ENCODE peak calls at places on chromosomes 5 and 9, in five cellular contexts. Q is SK-N-SH; M is CD8-positive, alpha-beta T cell; A is vagina; H is endodermal cell. N is an unnamed sample.

GRCh38 chr5:163177971-163178370 is 259.4 kb upstream of the CCNG1 start:
- DNase-seq in Q (no peak), M (no peak), A (no peak), H (no peak), N (no peak)

GRCh38 chr9:37968228-37968672 is 64.3 kb upstream of the SLC25A51 start:
- DNase-seq in Q (no peak), M (no peak), A (no peak), H (no peak), N (no peak)

GRCh38 chr9:33202552-33203300 is 35.6 kb upstream of the B4GALT1 start:
- DNase-seq in Q (no peak), M (no peak), A (no peak), H (no peak), N (no peak)

GRCh38 chr5:138649316-138649720 is 74.1 kb upstream of the HSPA9 start:
- DNase-seq in Q (no peak), M (no peak), A (no peak), H (peak; percentile 80), N (no peak)

GRCh38 chr9:131049829-131050715 is 41.1 kb downstream of the LAMC3 start:
- DNase-seq in Q (no peak), M (no peak), A (no peak), H (no peak), N (no peak)

GRCh38 chr5:132426525-132427138 is 57.1 kb downstream of the SLC22A5 start:
- DNase-seq in Q (peak; percentile 67), M (peak; percentile 78), A (no peak), H (peak; percentile 87), N (peak; percentile 44)

GRCh38 chr5:67246108-67246507 is 49.5 kb upstream of the CD180 start:
- DNase-seq in Q (peak; percentile 34), M (no peak), A (no peak), H (no peak), N (peak; percentile 66)

GRCh38 chr9:95679874-95680273 is 163.1 kb upstream of the PTCH1 start:
- DNase-seq in Q (no peak), M (no peak), A (no peak), H (no peak), N (no peak)

GRCh38 chr9:134220311-134220710 is 55.9 kb upstream of the RNU6ATAC start:
- DNase-seq in Q (peak; percentile 12), M (no peak), A (no peak), H (no peak), N (no peak)

GRCh38 chr5:179264641-179265528 is 80.4 kb downstream of the ADAMTS2 start:
- DNase-seq in Q (peak; percentile 27), M (no peak), A (peak; percentile 79), H (peak; percentile 61), N (no peak)

GRCh38 chr5:125961150-125961549 is 462.1 kb upstream of the GRAMD2B start:
- DNase-seq in Q (no peak), M (no peak), A (no peak), H (no peak), N (no peak)

GRCh38 chr5:138753794-138754698 is 821 bp downstream of the CTNNA1 start:
- DNase-seq in Q (peak; percentile 82), M (no peak), A (no peak), H (peak; percentile 80), N (no peak)

GRCh38 chr5:107155667-107156066 is 515.1 kb downstream of the EFNA5 start:
- DNase-seq in Q (no peak), M (no peak), A (no peak), H (no peak), N (no peak)

GRCh38 chr9:136532799-136533774 is 12.8 kb downstream of the NOTCH1 start:
- DNase-seq in Q (no peak), M (peak; percentile 68), A (no peak), H (no peak), N (peak; percentile 56)

GRCh38 chr9:121463026-121463827 is 36.4 kb downstream of the GGTA1 start:
- DNase-seq in Q (peak; percentile 62), M (no peak), A (no peak), H (peak; percentile 95), N (no peak)

GRCh38 chr5:106522296-106522695 is 1148.4 kb downstream of the EFNA5 start:
- DNase-seq in Q (no peak), M (no peak), A (no peak), H (no peak), N (no peak)

GRCh38 chr9:125991886-125992529 is 244.8 kb downstream of the PBX3 start:
- DNase-seq in Q (no peak), M (no peak), A (no peak), H (peak; percentile 48), N (no peak)

GRCh38 chr9:4362281-4362680 is 62.4 kb upstream of the GLIS3 start:
- DNase-seq in Q (no peak), M (no peak), A (no peak), H (no peak), N (no peak)

GRCh38 chr5:164627051-164627450 is 1121.6 kb downstream of the MAT2B start:
- DNase-seq in Q (no peak), M (no peak), A (no peak), H (no peak), N (no peak)

GRCh38 chr5:74199005-74199404 is 441.5 kb downstream of the ENC1 start:
- DNase-seq in Q (no peak), M (no peak), A (no peak), H (no peak), N (no peak)

GRCh38 chr5:135985946-135986345 is 31.2 kb upstream of the LECT2 start:
- DNase-seq in Q (no peak), M (no peak), A (no peak), H (no peak), N (no peak)

GRCh38 chr5:179217956-179218355 is 127.3 kb downstream of the ADAMTS2 start:
- DNase-seq in Q (peak; percentile 62), M (no peak), A (no peak), H (no peak), N (no peak)

DNA sequence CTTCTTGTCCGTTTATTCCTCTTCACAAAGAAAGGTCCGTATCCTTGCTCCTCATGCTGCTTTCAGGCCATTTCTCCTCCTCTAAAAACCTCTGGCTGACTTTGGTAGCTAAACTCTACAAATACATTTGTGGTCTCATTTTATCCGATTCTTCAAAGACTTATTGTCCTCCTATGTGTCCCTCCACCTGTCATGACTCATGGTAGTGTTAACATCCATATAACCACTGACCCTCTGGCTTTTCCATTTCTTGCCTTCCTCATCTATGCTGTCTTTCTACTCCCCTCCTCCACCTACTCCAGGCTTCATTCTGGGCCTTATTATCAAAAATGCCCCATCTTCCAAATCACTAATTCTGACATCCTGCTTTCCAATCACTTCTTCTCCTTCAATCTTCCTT is 4.1 kb upstream of the SEMA6A start:
- DNase-seq in Q (no peak), M (no peak), A (no peak), H (no peak), N (no peak)
- H3K27me3 ChIP-seq in Q (peaks cover 29% of the 10 kb centered on the region), M (peaks cover 5% of the 10 kb centered on the region), A (no peaks in the 10 kb centered on the region), H (no peaks in the 10 kb centered on the region), N (peaks cover 9% of the 10 kb centered on the region)

GRCh38 chr9:84323777-84324317 is 16.7 kb downstream of the SLC28A3 start:
- DNase-seq in Q (no peak), M (no peak), A (no peak), H (no peak), N (no peak)
- H3K27ac ChIP-seq in Q (no peak overlapping the region), M (no peak overlapping the region), A (no peak overlapping the region), H (no peak overlapping the region), N (no peak overlapping the region)

GRCh38 chr9:93962561-93963440 is 7.6 kb upstream of the BARX1 start:
- DNase-seq in Q (peak; percentile 89), M (peak; percentile 86), A (no peak), H (peak; percentile 89), N (peak; percentile 75)
- H3K4me3 ChIP-seq in Q (peak overlapping the region; percentile 28), M (no peak overlapping the region), A (no peak overlapping the region), H (no peak overlapping the region), N (no peak overlapping the region)

DNA sequence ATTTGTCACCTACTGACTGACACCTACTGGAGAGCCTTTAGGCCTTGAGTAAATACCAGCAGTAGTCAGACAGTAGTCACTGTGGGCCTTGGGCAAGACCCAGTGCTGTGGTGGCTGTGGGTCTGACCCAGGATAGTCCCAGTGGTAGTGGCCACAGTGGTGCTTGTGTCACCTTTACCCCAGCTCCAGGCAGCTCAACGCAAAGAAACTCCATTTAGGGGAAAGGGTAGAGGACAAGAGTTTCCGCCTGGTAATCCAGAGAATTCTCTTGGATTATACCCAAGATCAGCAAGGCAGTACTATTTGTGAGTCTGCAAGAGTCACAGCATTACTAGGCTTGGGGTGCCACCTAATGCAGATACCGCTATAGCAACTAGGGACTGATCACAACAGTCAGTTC is 28.9 kb downstream of the CERT1 start:
- DNase-seq in Q (no peak), M (no peak), A (no peak), H (peak; percentile 50), N (no peak)
- H3K27me3 ChIP-seq in Q (no peaks in the 10 kb centered on the region), M (no peaks in the 10 kb centered on the region), A (no peaks in the 10 kb centered on the region), H (no peaks in the 10 kb centered on the region), N (no peaks in the 10 kb centered on the region)

GRCh38 chr5:39394946-39395345 is 29.8 kb downstream of the DAB2 start:
- DNase-seq in Q (no peak), M (no peak), A (no peak), H (no peak), N (no peak)
- H3K27ac ChIP-seq in Q (no peak overlapping the region), M (no peak overlapping the region), A (peak overlapping the region; percentile 67), H (no peak overlapping the region), N (no peak overlapping the region)

DNA sequence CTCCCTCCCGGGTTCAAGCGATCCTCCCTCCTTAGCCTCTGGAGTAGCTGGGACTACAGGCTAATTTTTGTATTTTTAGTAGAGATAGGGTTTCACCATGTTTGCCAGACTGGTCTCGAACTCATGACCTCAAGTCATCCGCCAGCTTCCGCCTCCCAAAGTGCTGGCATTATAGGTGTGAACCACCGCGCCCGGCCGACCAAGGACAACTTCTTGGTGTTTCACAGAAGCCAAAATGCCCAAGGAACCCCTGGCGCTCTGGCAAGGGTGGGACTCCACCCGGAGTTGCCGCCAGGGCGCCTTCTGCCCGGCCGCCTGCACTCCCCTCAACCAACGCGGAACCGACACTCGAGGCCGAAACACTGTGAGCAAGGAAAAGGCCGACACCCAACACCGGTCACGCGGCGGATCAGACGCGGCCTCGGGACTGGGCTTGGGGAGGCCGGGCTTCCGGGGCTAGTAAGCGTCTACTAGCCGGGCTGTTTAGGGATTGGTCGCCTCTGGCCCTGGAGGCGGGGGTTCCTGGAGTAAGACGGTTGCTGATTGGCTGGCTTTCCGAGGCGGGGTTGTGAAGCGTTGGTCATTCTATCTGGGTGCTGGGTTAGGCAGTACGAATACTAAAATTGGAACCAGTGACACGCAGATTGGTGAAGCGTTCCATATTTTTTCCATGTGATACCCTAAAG is 7.7 kb upstream of the CFAP157 start:
- DNase-seq in Q (peak; percentile 98), M (peak; percentile 86), A (no peak), H (peak; percentile 98), N (peak; percentile 81)
- H3K4me3 ChIP-seq in Q (no peak overlapping the region), M (peak overlapping the region; percentile 65), A (peak overlapping the region; percentile 26), H (peak overlapping the region; percentile 3), N (peak overlapping the region; percentile 52)